ENCODE peak calls at places on chromosomes 13 and 19, in nine cellular contexts. P is ACHN; V is activated naive CD4-positive, alpha-beta T cell; K is amniotic stem cell; H is body of pancreas; C is stimulated activated effector memory CD8-positive, alpha-beta T cell treated with anti-CD3 and anti-CD28 coated beads, Interleukin-12 subunit alpha, Interleukin-12 subunit beta, amount 100 ng/mL, for 72 hours; D is PC-9; W is SHP77; L is stimulated activated CD4-positive, alpha-beta T cell treated with anti-CD3 and anti-CD28 coated beads, Interleukin-1b, Interleukin-23, amount 100 ng/mL, for 24 hours. T is an unnamed sample.

GRCh38 chr19:19214892-19215291 is 3.1 kb downstream of the NCAN start:
- DNase-seq in W (no peak), K (no peak), P (peak; percentile 61), V (peak; percentile 17), C (no peak), L (no peak), H (no peak), D (no peak), T (no peak)

GRCh38 chr19:43425567-43426392 is 11.1 kb downstream of the TEX101 start:
- DNase-seq in L (no peak), H (peak; percentile 66), C (no peak), W (peak; percentile 19), P (peak; percentile 25), V (no peak), K (no peak), D (peak; percentile 58), T (no peak)

GRCh38 chr19:1400281-1401137 is 833 bp downstream of the GAMT start:
- DNase-seq in W (peak; percentile 73), V (no peak), P (no peak), K (no peak), H (peak; percentile 86), L (no peak), C (no peak), D (no peak), T (no peak)

GRCh38 chr19:33831835-33832234 is 35.2 kb downstream of the KCTD15 start:
- DNase-seq in P (no peak), H (no peak), V (no peak), D (no peak), K (no peak), C (no peak), L (no peak), W (no peak), T (no peak)

GRCh38 chr13:29551214-29551613 is 44.3 kb downstream of the SLC7A1 start:
- DNase-seq in D (no peak), H (no peak), P (no peak), K (no peak), V (no peak), W (no peak), L (no peak), C (no peak), T (no peak)

GRCh38 chr19:38155453-38155852 is 68.6 kb downstream of the DPF1 start:
- DNase-seq in H (no peak), K (no peak), P (no peak), V (no peak), D (no peak), W (no peak), L (no peak), C (no peak), T (no peak)

GRCh38 chr13:27644302-27644701 is 22.6 kb downstream of the POLR1D start:
- DNase-seq in P (no peak), L (no peak), V (no peak), D (no peak), H (peak; percentile 27), K (no peak), C (no peak), W (no peak), T (no peak)

GRCh38 chr19:1904385-1905070 is 671 bp upstream of the ADAT3 start:
- DNase-seq in W (no peak), D (peak; percentile 90), L (no peak), V (no peak), C (no peak), K (no peak), P (no peak), H (peak; percentile 90), T (peak; percentile 55)

GRCh38 chr19:35114656-35115537 is 726 bp upstream of the FXYD3 start:
- DNase-seq in K (no peak), W (no peak), D (peak; percentile 59), C (peak; percentile 69), H (peak; percentile 52), L (peak; percentile 33), V (peak; percentile 63), P (peak; percentile 41), T (peak; percentile 75)

GRCh38 chr19:39996218-39996810 is 546 bp upstream of the ZNF546 start:
- DNase-seq in H (peak; percentile 23), L (peak; percentile 6), C (no peak), W (peak; percentile 58), V (no peak), P (peak; percentile 28), K (no peak), D (peak; percentile 56), T (no peak)

GRCh38 chr19:12346896-12347295 is 13.5 kb upstream of the ZNF563 start:
- DNase-seq in P (no peak), L (no peak), H (no peak), D (no peak), V (no peak), C (no peak), K (no peak), W (no peak), T (no peak)

GRCh38 chr13:35771898-35772297 is 295.4 kb upstream of the MAB21L1 start:
- DNase-seq in P (peak; percentile 87), L (no peak), H (no peak), V (no peak), K (peak; percentile 83), D (peak; percentile 92), W (no peak), C (no peak), T (no peak)

GRCh38 chr19:10826236-10826635 is 9.8 kb downstream of the TMED1 start:
- DNase-seq in L (no peak), D (no peak), W (no peak), C (no peak), V (no peak), H (no peak), K (no peak), P (no peak), T (no peak)

GRCh38 chr19:35885225-35885624 is 15.1 kb downstream of the NFKBID start:
- DNase-seq in K (no peak), V (no peak), D (no peak), P (no peak), H (no peak), C (no peak), W (no peak), L (no peak), T (no peak)

GRCh38 chr13:85283408-85283807 is 515.8 kb downstream of the SLITRK6 start:
- DNase-seq in P (no peak), C (no peak), H (no peak), W (no peak), L (no peak), D (no peak), K (no peak), V (no peak), T (no peak)

GRCh38 chr19:2810141-2811091 is 9.3 kb upstream of the ZNF554 start:
- DNase-seq in C (no peak), L (no peak), H (no peak), D (no peak), V (no peak), W (no peak), P (no peak), K (no peak), T (no peak)

GRCh38 chr13:24747248-24748151 is 16.5 kb upstream of the RNF17 start:
- DNase-seq in C (no peak), W (no peak), D (no peak), V (no peak), L (no peak), H (no peak), K (no peak), P (no peak), T (no peak)

GRCh38 chr19:16297575-16298178 is 26.9 kb upstream of the KLF2 start:
- DNase-seq in P (no peak), D (peak; percentile 97), K (no peak), C (no peak), W (no peak), V (no peak), L (no peak), H (no peak), T (no peak)

GRCh38 chr13:108155185-108156106 is 59.9 kb downstream of the LIG4 start:
- DNase-seq in C (peak; percentile 17), D (peak; percentile 48), P (peak; percentile 45), W (peak; percentile 63), H (peak; percentile 61), L (peak; percentile 28), K (peak; percentile 26), V (peak; percentile 31), T (peak; percentile 25)

GRCh38 chr13:111384441-111385181 is 64.2 kb downstream of the TEX29 start:
- DNase-seq in P (no peak), H (no peak), C (no peak), L (no peak), K (no peak), D (no peak), V (peak; percentile 19), W (no peak), T (no peak)

GRCh38 chr13:44280461-44280860 is 93.2 kb upstream of the SERP2 start:
- DNase-seq in K (peak; percentile 22), H (no peak), W (no peak), L (no peak), D (no peak), V (no peak), C (no peak), P (peak; percentile 75), T (no peak)

GRCh38 chr13:23384111-23384510 is 49.4 kb downstream of the SACS start:
- DNase-seq in C (no peak), L (no peak), K (peak; percentile 30), P (peak; percentile 32), D (no peak), V (no peak), W (no peak), H (no peak), T (no peak)

T was measured in activated B cell treated with CpG ODN at 0.5 μM for 24 hours.